ENCODE peak calls at places on chromosome 18, in nine cellular contexts. K, W, O, A, M, J, N, R and Z are unnamed samples.

GRCh38 chr18:26436176-26437031 is 111.9 kb downstream of the KCTD1 start:
- DNase-seq in K (no peak), W (no peak), O (no peak), A (peak), M (peak), J (no peak), N (no peak), R (peak), Z (no peak)

GRCh38 chr18:56200381-56200831 is 438.0 kb downstream of the TXNL1 start:
- DNase-seq in K (no peak), W (no peak), O (no peak), A (no peak), M (no peak), J (no peak), N (no peak), R (peak), Z (no peak)

GRCh38 chr18:30970201-30970816 is 72.2 kb downstream of the DSC3 start:
- DNase-seq in K (peak), W (no peak), O (no peak), A (peak), M (peak), J (no peak), N (no peak), R (peak), Z (no peak)

GRCh38 chr18:32373995-32374394 is 96.7 kb downstream of the GAREM1 start:
- DNase-seq in K (no peak), W (no peak), O (no peak), A (peak), M (peak), J (no peak), N (no peak), R (peak), Z (no peak)

GRCh38 chr18:45639424-45639823 is 24.1 kb downstream of the SLC14A2 start:
- DNase-seq in K (no peak), W (no peak), O (no peak), A (no peak), M (no peak), J (no peak), N (no peak), R (peak), Z (no peak)

GRCh38 chr18:8177330-8178016 is 431.8 kb upstream of the RAB12 start:
- DNase-seq in K (no peak), W (no peak), O (no peak), A (peak), M (no peak), J (no peak), N (no peak), R (peak), Z (no peak)

GRCh38 chr18:25141796-25142365 is 210.1 kb downstream of the ZNF521 start:
- DNase-seq in K (no peak), W (no peak), O (no peak), A (no peak), M (no peak), J (no peak), N (no peak), R (no peak), Z (no peak)

GRCh38 chr18:76981388-76981968 is 151.1 kb downstream of the MBP start:
- DNase-seq in K (no peak), W (no peak), O (peak), A (no peak), M (no peak), J (no peak), N (no peak), R (no peak), Z (no peak)

GRCh38 chr18:27956001-27956400 is 220.9 kb downstream of the CDH2 start:
- DNase-seq in K (no peak), W (no peak), O (no peak), A (no peak), M (no peak), J (no peak), N (no peak), R (no peak), Z (no peak)

GRCh38 chr18:54112356-54112755 is 112.1 kb downstream of the MBD2 start:
- DNase-seq in K (no peak), W (no peak), O (no peak), A (no peak), M (peak), J (no peak), N (no peak), R (no peak), Z (no peak)

GRCh38 chr18:32771169-32771751 is 1.6 kb downstream of the KLHL14 start:
- DNase-seq in K (no peak), W (no peak), O (peak), A (no peak), M (no peak), J (no peak), N (no peak), R (no peak), Z (no peak)

GRCh38 chr18:12394428-12394827 is 13.3 kb upstream of the PRELID3A start:
- DNase-seq in K (no peak), W (no peak), O (no peak), A (peak), M (no peak), J (no peak), N (no peak), R (no peak), Z (no peak)

GRCh38 chr18:32714571-32715148 is 58.2 kb downstream of the KLHL14 start:
- DNase-seq in K (peak), W (no peak), O (peak), A (peak), M (no peak), J (no peak), N (no peak), R (peak), Z (no peak)

GRCh38 chr18:48119204-48119603 is 188.7 kb upstream of the SMAD2 start:
- DNase-seq in K (no peak), W (no peak), O (no peak), A (no peak), M (no peak), J (no peak), N (no peak), R (no peak), Z (no peak)

GRCh38 chr18:532023-532422 is 31.5 kb upstream of the COLEC12 start:
- DNase-seq in K (no peak), W (no peak), O (no peak), A (peak), M (no peak), J (no peak), N (no peak), R (no peak), Z (no peak)

GRCh38 chr18:48948112-48949050 is 2.4 kb downstream of the SMAD7 start:
- DNase-seq in K (no peak), W (no peak), O (peak), A (no peak), M (peak), J (no peak), N (peak), R (peak), Z (peak)

GRCh38 chr18:13566941-13567762 is 159.2 kb downstream of the FAM210A start:
- DNase-seq in K (peak), W (no peak), O (peak), A (no peak), M (no peak), J (no peak), N (no peak), R (no peak), Z (no peak)

GRCh38 chr18:49944681-49945080 is 131.3 kb upstream of the ACAA2 start:
- DNase-seq in K (no peak), W (no peak), O (no peak), A (peak), M (no peak), J (no peak), N (no peak), R (peak), Z (no peak)

GRCh38 chr18:21740724-21741510 is at the start of gene MIB1:
- DNase-seq in K (no peak), W (peak), O (peak), A (peak), M (no peak), J (no peak), N (peak), R (peak), Z (peak)

GRCh38 chr18:49601211-49601610 is 39.4 kb downstream of the LIPG start:
- DNase-seq in K (no peak), W (no peak), O (no peak), A (no peak), M (no peak), J (no peak), N (no peak), R (no peak), Z (no peak)

GRCh38 chr18:59272971-59273935 is at the start of gene RAX:
- DNase-seq in K (no peak), W (no peak), O (peak), A (no peak), M (no peak), J (no peak), N (no peak), R (peak), Z (no peak)

GRCh38 chr18:68494802-68495560 is 219.9 kb downstream of the TMX3 start:
- DNase-seq in K (no peak), W (no peak), O (no peak), A (no peak), M (no peak), J (no peak), N (no peak), R (peak), Z (no peak)

GRCh38 chr18:3261393-3262233 is at the start of gene MYL12B:
- DNase-seq in K (peak), W (peak), O (peak), A (peak), M (peak), J (peak), N (peak), R (peak), Z (peak)

GRCh38 chr18:75727479-75727878 is 300.0 kb upstream of the SMIM21 start:
- DNase-seq in K (peak), W (peak), O (peak), A (peak), M (no peak), J (no peak), N (no peak), R (peak), Z (no peak)

GRCh38 chr18:11389281-11389680 is 220.1 kb upstream of the SLC35G4 start:
- DNase-seq in K (no peak), W (no peak), O (no peak), A (no peak), M (no peak), J (no peak), N (no peak), R (no peak), Z (no peak)

GRCh38 chr18:12403601-12404506 is 3.9 kb upstream of the PRELID3A start:
- DNase-seq in K (no peak), W (no peak), O (no peak), A (peak), M (peak), J (no peak), N (no peak), R (peak), Z (no peak)

GRCh38 chr18:49691177-49691608 is 122.1 kb downstream of the ACAA2 start:
- DNase-seq in K (no peak), W (no peak), O (no peak), A (no peak), M (peak), J (no peak), N (no peak), R (peak), Z (peak)

GRCh38 chr18:4831791-4832375 is 365.2 kb downstream of the AKAIN1 start:
- DNase-seq in K (no peak), W (no peak), O (no peak), A (peak), M (no peak), J (no peak), N (no peak), R (no peak), Z (no peak)

GRCh38 chr18:9095297-9096012 is 7.0 kb upstream of the NDUFV2 start:
- DNase-seq in K (no peak), W (peak), O (peak), A (no peak), M (no peak), J (no peak), N (no peak), R (no peak), Z (no peak)

GRCh38 chr18:79879566-79879965 is 71.9 kb downstream of the SLC66A2 start:
- DNase-seq in K (no peak), W (no peak), O (no peak), A (no peak), M (no peak), J (no peak), N (no peak), R (no peak), Z (no peak)

GRCh38 chr18:10397004-10397403 is 57.4 kb upstream of the APCDD1 start:
- DNase-seq in K (no peak), W (no peak), O (no peak), A (no peak), M (no peak), J (no peak), N (no peak), R (no peak), Z (no peak)

GRCh38 chr18:30376515-30376914 is 666.0 kb downstream of the DSC3 start:
- DNase-seq in K (peak), W (no peak), O (no peak), A (no peak), M (no peak), J (no peak), N (no peak), R (no peak), Z (no peak)